ENCODE peak calls at places on chromosomes 12 and 14, in six cellular contexts. T is K562, V is endothelial cell of umbilical vein, R is HepG2, Y is A549, U is GM12878. Q is an unnamed sample.

GRCh38 chr14:93903342-93904184 is 23.6 kb upstream of the FAM181A start:
- DNase-seq in U (no peak), T (peak; percentile 6), Y (peak; percentile 20), R (peak; percentile 54), V (no peak), Q (peak; percentile 32)

GRCh38 chr14:23437142-23438129 is 2.0 kb upstream of the MYH7 start:
- DNase-seq in R (no peak), V (no peak), Y (no peak), U (no peak), T (no peak), Q (no peak)

GRCh38 chr14:101442451-101442850 is 118.8 kb upstream of the DIO3 start:
- DNase-seq in U (no peak), V (no peak), Y (no peak), R (no peak), T (peak; percentile 32), Q (peak; percentile 7)

GRCh38 chr12:109741286-109741969 is 27.8 kb downstream of the FAM222A start:
- DNase-seq in Y (no peak), R (no peak), U (no peak), V (no peak), T (no peak), Q (no peak)

GRCh38 chr14:67680941-67681340 is 6.5 kb upstream of the VTI1B start:
- DNase-seq in R (no peak), Y (no peak), T (peak; percentile 69), U (no peak), V (no peak), Q (peak; percentile 81)

GRCh38 chr12:19741132-19741489 is 301.8 kb downstream of the AEBP2 start:
- DNase-seq in V (no peak), Y (no peak), R (no peak), U (no peak), T (no peak), Q (no peak)

GRCh38 chr14:36346052-36346451 is 25.6 kb upstream of the MBIP start:
- DNase-seq in Y (no peak), V (no peak), T (no peak), U (no peak), R (no peak), Q (no peak)

GRCh38 chr12:101552277-101552676 is 42.5 kb upstream of the MYBPC1 start:
- DNase-seq in V (no peak), U (no peak), R (no peak), Y (no peak), T (no peak), Q (peak; percentile 39)

GRCh38 chr12:110937104-110937641 is 16.8 kb upstream of the MYL2 start:
- DNase-seq in Y (peak; percentile 66), R (peak; percentile 9), V (peak; percentile 56), U (no peak), T (peak; percentile 69), Q (peak; percentile 73)

GRCh38 chr12:49098035-49098451 is 3.4 kb upstream of the DHH start:
- DNase-seq in R (peak; percentile 28), U (no peak), Y (peak; percentile 74), T (peak; percentile 78), V (peak; percentile 58), Q (peak; percentile 78)

GRCh38 chr14:93764211-93764659 is 24.1 kb downstream of the PRIMA1 start:
- DNase-seq in V (no peak), T (no peak), Y (no peak), R (no peak), U (no peak), Q (no peak)

GRCh38 chr12:89988156-89988555 is 279.5 kb upstream of the ATP2B1 start:
- DNase-seq in Y (no peak), U (no peak), R (no peak), V (no peak), T (no peak), Q (no peak)

GRCh38 chr12:109309441-109310246 is 560 bp upstream of the FOXN4 start:
- DNase-seq in V (no peak), Y (no peak), U (no peak), T (no peak), R (no peak), Q (peak; percentile 78)

GRCh38 chr12:110693731-110694130 is 4.8 kb upstream of the HVCN1 start:
- DNase-seq in R (no peak), V (no peak), U (no peak), T (no peak), Y (no peak), Q (peak; percentile 96)

GRCh38 chr12:106903241-106903950 is 52.3 kb upstream of the TMEM263 start:
- DNase-seq in Y (peak; percentile 87), U (no peak), R (peak; percentile 33), V (peak; percentile 67), T (peak; percentile 87), Q (peak; percentile 28)

GRCh38 chr12:113241191-113242017 is 20.1 kb downstream of the TPCN1 start:
- DNase-seq in R (peak; percentile 25), U (no peak), V (peak; percentile 36), Y (no peak), T (no peak), Q (peak; percentile 43)

GRCh38 chr14:22448035-22448904 is 140.8 kb downstream of the DAD1 start:
- DNase-seq in V (no peak), Y (no peak), T (no peak), U (no peak), R (no peak), Q (peak; percentile 95)

GRCh38 chr14:54737132-54737711 is 165.4 kb downstream of the GCH1 start:
- DNase-seq in T (peak; percentile 42), U (no peak), R (no peak), Y (no peak), V (no peak), Q (no peak)

GRCh38 chr12:53568428-53569173 is 57.6 kb downstream of the ATF7 start:
- DNase-seq in R (no peak), U (no peak), T (no peak), Y (no peak), V (no peak), Q (no peak)

GRCh38 chr12:99170461-99170860 is 477.1 kb upstream of the GARIN6 start:
- DNase-seq in V (no peak), R (no peak), T (no peak), Y (no peak), U (no peak), Q (no peak)

GRCh38 chr12:46465307-46465706 is 92.7 kb upstream of the SLC38A2 start:
- DNase-seq in U (no peak), T (no peak), R (peak; percentile 28), Y (no peak), V (no peak), Q (no peak)

GRCh38 chr12:46468813-46469212 is 96.2 kb upstream of the SLC38A2 start:
- DNase-seq in U (no peak), T (no peak), V (no peak), Y (no peak), R (no peak), Q (no peak)

GRCh38 chr12:46470039-46470627 is 97.6 kb upstream of the SLC38A2 start:
- DNase-seq in R (no peak), U (no peak), T (no peak), Y (no peak), V (no peak), Q (no peak)

GRCh38 chr12:46470975-46471374 is 98.4 kb upstream of the SLC38A2 start:
- DNase-seq in Y (no peak), R (no peak), T (no peak), U (no peak), V (no peak), Q (no peak)

GRCh38 chr12:46468159-46468558 is 95.6 kb upstream of the SLC38A2 start:
- DNase-seq in U (no peak), V (no peak), R (no peak), Y (no peak), T (no peak), Q (no peak)
- TF ChIP-seq MYC in U (no peak), V (no peak), R (no peak), Y (no peak), T (no peak), Q (no peak)

GRCh38 chr14:100116134-100116533 is 43.3 kb downstream of the DEGS2 start:
- DNase-seq in Y (no peak), V (no peak), R (no peak), U (no peak), T (no peak), Q (no peak)

GRCh38 chr14:100118377-100119011 is 41.0 kb downstream of the DEGS2 start:
- DNase-seq in U (no peak), T (no peak), R (no peak), V (no peak), Y (no peak), Q (no peak)

GRCh38 chr14:100115726-100116125 is 43.7 kb downstream of the DEGS2 start:
- DNase-seq in U (no peak), T (no peak), Y (no peak), R (no peak), V (no peak), Q (no peak)

GRCh38 chr14:100117647-100118376 is 41.6 kb downstream of the DEGS2 start:
- DNase-seq in T (no peak), Y (no peak), R (no peak), V (no peak), U (no peak), Q (no peak)

DNA sequence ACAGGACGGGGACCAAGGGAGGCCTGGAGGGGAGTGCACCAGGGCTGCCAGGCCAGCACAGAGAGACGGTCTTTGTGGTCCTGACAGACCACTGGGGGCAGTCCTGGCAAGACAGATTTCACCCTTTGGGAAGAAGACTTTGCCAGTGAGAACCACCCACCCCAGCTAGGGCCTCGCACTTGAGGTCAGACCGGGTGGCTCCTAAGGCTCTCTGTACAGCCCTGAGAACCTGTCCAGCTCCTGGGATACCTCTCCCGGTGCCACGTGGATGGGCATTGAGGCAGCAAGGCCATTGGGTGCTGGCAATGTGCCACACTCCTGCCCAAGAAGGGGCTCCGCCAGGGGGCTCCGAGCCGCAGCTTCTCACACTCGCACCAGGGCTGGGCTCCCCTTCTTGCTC is 42.4 kb downstream of the DEGS2 start:
- DNase-seq in V (no peak), U (no peak), T (no peak), R (no peak), Y (no peak), Q (no peak)
- TF ChIP-seq MYC in V (no peak), U (no peak), T (no peak), R (no peak), Y (no peak), Q (no peak)

DNA sequence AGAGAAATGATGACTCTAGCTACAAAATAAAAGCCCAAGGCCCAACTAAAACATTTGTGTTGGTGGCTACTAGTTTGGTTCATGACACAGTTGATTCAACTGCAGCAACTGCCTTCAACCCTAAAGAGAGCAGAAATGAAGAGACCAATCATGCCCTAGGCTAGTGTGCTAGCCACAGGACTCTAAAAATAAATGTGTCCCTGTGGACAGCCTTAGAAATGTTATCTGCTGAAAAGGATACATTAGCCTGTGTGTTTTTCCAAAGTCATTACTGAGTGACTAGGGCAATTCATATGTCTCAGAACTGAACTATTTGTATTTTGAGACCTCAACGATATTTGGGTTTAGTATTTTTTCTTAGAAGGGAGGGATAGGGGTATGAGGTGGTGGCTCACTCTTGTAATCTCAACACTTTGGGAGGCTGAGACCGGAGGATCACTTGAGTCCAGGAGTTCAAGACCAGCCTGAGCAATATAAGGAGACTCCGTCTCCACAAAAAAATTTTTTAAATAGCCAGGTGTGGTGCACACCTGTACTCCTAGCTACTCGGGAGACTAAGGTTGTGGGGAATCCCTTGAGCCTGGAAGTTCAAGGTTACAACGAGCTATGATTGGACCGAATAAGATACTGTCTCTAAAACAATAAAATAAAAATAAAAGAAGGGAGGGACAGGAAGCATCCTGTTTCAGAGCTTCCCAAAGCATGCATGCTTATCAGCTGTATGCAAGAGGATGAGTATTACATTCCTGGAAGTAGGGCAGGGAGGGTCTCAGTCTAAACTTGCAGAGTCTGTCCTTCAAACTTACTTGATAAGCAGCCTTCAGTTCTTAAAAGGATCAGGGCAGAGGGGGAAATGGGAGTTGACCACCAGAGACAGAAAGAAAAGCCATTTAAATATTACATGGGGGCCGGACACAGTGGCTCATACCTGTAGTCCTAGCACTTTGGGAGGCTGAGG is 29.6 kb upstream of the NAP1L1 start:
- DNase-seq in T (peak; percentile 93), Y (no peak), U (no peak), V (no peak), R (no peak), Q (no peak)
- TF ChIP-seq MYC in T (peak; percentile 23), Y (no peak), U (no peak), V (no peak), R (no peak), Q (no peak)

GRCh38 chr12:120399531-120399930 is 30.6 kb upstream of the MSI1 start:
- DNase-seq in R (no peak), V (no peak), Y (no peak), T (no peak), U (peak; percentile 5), Q (no peak)
- TF ChIP-seq MYC in R (no peak), V (no peak), Y (no peak), T (no peak), U (no peak), Q (no peak)

Q was measured in NB4.